ENCODE peak calls at places on chromosomes 2 and 18, in six cellular contexts. G, X, R, F, H and C are unnamed samples. For H3K27me3, the result is how much of the 10 kb centered on the place peaks cover.

GRCh38 chr2:221570321-221571107 is 1.6 kb downstream of the EPHA4 start:
- DNase-seq in X (no peak), R (peak), F (peak), G (peak), H (peak), C (no peak)

GRCh38 chr2:143877056-143877455 is 642.9 kb downstream of the ZEB2 start:
- DNase-seq in X (no peak), G (no peak), F (peak), R (no peak), H (no peak), C (no peak)

GRCh38 chr2:208454861-208455260 is 48.3 kb downstream of the PTH2R start:
- DNase-seq in F (no peak), G (no peak), R (no peak), H (no peak), X (no peak), C (no peak)

GRCh38 chr18:62144338-62144737 is 42.5 kb downstream of the PIGN start:
- DNase-seq in H (no peak), R (no peak), X (no peak), F (no peak), G (no peak), C (no peak)

GRCh38 chr18:8397034-8397433 is 212.2 kb upstream of the RAB12 start:
- DNase-seq in R (no peak), H (no peak), X (no peak), G (no peak), F (no peak), C (no peak)

GRCh38 chr2:141639809-141640208 is 491.0 kb downstream of the LRP1B start:
- DNase-seq in G (no peak), H (no peak), R (no peak), F (no peak), X (no peak), C (no peak)

GRCh38 chr2:3126686-3127278 is 250.8 kb downstream of the EIPR1 start:
- DNase-seq in R (peak), G (no peak), H (no peak), F (no peak), X (no peak), C (no peak)

GRCh38 chr2:99877963-99878362 is 264.4 kb downstream of the AFF3 start:
- DNase-seq in X (no peak), F (no peak), G (no peak), R (no peak), H (no peak), C (no peak)

GRCh38 chr18:36176177-36176584 is 11.1 kb upstream of the MOCOS start:
- DNase-seq in H (no peak), R (no peak), X (no peak), G (no peak), F (no peak), C (no peak)

GRCh38 chr2:113407446-113408099 is 29.9 kb upstream of the ZNG1B start:
- DNase-seq in R (peak), H (peak), G (no peak), X (no peak), F (peak), C (no peak)

GRCh38 chr2:148096012-148096411 is 75.1 kb downstream of the MBD5 start:
- DNase-seq in X (no peak), H (peak), R (peak), G (no peak), F (no peak), C (no peak)

GRCh38 chr2:144015655-144016245 is 504.2 kb downstream of the ZEB2 start:
- DNase-seq in H (peak), X (no peak), F (no peak), G (no peak), R (peak), C (no peak)

GRCh38 chr2:43010428-43011141 is 215.8 kb downstream of the ZFP36L2 start:
- DNase-seq in H (peak), G (no peak), F (no peak), R (no peak), X (no peak), C (no peak)

GRCh38 chr2:214674278-214674677 is 135.2 kb downstream of the BARD1 start:
- DNase-seq in R (no peak), H (no peak), F (no peak), G (no peak), X (no peak), C (no peak)
- H3K4me3 ChIP-seq in R (no peak), H (no peak), F (no peak), G (no peak), X (no peak), C (no peak)

DNA sequence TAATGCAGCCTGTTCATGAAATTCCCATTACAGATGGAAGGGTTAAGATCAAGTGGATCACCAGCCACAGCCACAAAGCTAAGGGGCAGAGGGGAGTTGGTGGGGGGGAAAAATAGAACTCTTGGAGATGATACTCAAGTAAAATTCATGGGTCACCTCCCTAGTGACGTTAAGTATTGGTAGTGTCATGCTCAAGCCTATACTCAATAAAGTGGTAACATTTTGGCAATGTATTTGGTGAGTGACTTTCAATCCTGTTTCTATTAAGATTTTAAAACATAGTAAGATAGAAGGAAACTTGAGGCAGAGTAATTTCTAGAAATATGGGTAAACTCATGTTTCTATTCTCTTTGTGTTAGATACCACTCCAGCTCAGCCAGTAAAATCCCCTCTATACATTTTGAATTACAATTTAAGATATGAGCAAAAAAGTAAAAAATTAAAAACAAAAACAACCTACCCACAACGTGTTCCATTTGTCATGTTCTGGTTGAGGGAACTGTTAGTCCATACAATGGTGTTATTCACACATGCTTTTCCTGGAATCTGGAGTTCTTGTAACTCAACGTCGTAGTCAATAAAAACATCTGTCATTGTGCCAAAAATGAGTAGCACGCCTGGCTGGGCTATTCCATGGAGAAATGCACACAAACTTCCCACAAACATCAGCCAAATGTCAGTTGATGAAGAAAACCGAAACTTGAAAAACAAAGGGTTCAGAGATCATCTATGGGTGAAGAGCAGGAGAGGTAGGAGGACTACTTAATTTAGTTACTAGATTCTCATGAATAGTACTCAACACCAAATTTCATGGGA is 18.1 kb downstream of the ABCB11 start:
- DNase-seq in F (no peak), R (peak), H (no peak), X (no peak), G (no peak), C (no peak)
- H3K27ac ChIP-seq in F (no peak), R (peak), H (no peak), X (no peak), G (no peak), C (no peak)

GRCh38 chr2:15731213-15731888 is 139.7 kb downstream of the DDX1 start:
- DNase-seq in R (no peak), X (no peak), H (no peak), F (no peak), G (no peak), C (no peak)
- H3K27me3 ChIP-seq in R (under half), X (under half), H (under half), F (under half), G (under half), C (under half)

DNA sequence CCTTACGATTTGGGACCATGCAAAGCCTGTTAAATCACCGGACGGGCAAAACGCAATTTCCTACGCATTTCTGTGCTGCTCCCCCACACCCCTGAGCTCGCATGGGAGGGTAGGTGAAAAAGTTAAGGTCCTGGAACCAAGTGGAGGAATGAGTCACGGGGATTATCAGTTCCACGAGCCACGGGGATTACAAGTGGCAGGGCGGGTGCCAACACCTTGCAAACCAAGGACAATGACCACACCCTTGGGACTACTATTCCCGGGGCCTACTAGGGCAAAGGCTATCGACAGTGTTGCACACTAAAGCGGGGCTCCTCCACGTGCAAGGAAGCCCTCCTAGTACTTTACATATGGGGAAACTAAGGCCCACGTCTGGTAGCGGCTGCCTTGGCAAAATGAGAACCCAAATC is 447 bp downstream of the RETSAT start:
- DNase-seq in X (peak), H (peak), G (no peak), R (peak), F (no peak), C (no peak)
- H3K4me3 ChIP-seq in X (peak), H (peak), G (peak), R (peak), F (peak), C (peak)

GRCh38 chr2:105812180-105813044 is 67.7 kb downstream of the NCK2 start:
- DNase-seq in H (peak), G (no peak), F (no peak), X (no peak), R (peak), C (no peak)
- H3K27ac ChIP-seq in H (no peak), G (no peak), F (no peak), X (peak), R (peak), C (peak)

DNA sequence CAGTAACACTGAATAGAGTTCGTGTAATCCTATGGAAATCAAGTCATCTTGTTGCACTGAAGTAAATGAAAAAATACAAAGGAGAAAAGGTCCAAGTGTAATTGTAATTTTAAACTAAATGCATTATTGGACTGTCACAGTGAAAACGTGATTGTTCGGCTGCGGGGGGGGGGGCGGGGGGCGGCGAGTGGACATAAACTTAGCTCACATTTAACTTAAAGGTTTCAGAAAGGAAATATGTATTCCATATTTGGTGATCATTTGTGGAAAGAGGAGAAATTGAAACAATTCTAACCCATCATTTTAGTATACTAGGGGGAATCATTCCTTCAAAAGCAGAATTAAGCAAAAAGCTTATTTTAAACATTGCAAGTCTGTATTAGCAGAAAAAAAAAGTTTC is 144.6 kb downstream of the MEIS1 start:
- DNase-seq in R (no peak), G (no peak), F (no peak), X (no peak), H (no peak), C (no peak)
- H3K27me3 ChIP-seq in R (under half), G (under half), F (half or more), X (under half), H (under half), C (under half)

GRCh38 chr2:203549406-203549805 is 14.3 kb upstream of the RAPH1 start:
- DNase-seq in G (no peak), H (peak), R (no peak), F (no peak), X (no peak), C (no peak)

GRCh38 chr2:203544402-203544801 is 9.3 kb upstream of the RAPH1 start:
- DNase-seq in R (no peak), X (no peak), H (no peak), G (no peak), F (no peak), C (no peak)

GRCh38 chr2:203548887-203549286 is 13.8 kb upstream of the RAPH1 start:
- DNase-seq in G (no peak), F (peak), H (no peak), X (no peak), R (no peak), C (no peak)

GRCh38 chr2:203547356-203547755 is 12.3 kb upstream of the RAPH1 start:
- DNase-seq in X (no peak), H (no peak), F (no peak), R (no peak), G (no peak), C (no peak)

DNA sequence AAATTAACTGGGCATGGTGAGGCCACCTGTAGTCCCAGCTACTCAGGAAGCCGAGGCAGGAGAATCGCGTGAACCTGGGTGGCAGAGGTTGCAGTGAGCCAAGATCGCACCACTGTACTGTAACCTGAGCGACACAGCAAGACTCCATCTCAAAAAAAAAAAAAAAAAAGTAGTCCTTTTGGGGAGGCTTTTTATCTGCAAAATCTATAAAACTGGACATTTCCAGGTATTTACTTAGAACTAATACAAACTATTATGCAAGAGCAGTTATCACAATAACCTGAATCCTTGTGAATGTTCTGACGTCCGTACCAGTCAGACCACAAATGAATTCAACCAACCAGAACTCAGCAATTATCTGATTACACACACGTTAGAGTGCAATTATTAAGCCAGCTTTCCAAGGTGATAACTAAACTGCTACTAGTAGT is 8.8 kb upstream of the RAPH1 start:
- DNase-seq in R (no peak), F (no peak), X (no peak), G (no peak), H (no peak), C (no peak)
- H3K4me3 ChIP-seq in R (no peak), F (no peak), X (no peak), G (no peak), H (no peak), C (no peak)

GRCh38 chr2:61452392-61452791 is 18.5 kb downstream of the USP34 start:
- DNase-seq in F (no peak), H (no peak), X (no peak), R (no peak), G (no peak), C (no peak)

GRCh38 chr2:61454383-61454782 is 16.5 kb downstream of the USP34 start:
- DNase-seq in F (no peak), H (no peak), X (no peak), R (no peak), G (no peak), C (no peak)

GRCh38 chr2:61460168-61460567 is 10.7 kb downstream of the USP34 start:
- DNase-seq in H (peak), G (no peak), F (no peak), R (peak), X (no peak), C (no peak)

GRCh38 chr2:61456070-61456745 is 14.7 kb downstream of the USP34 start:
- DNase-seq in G (no peak), F (no peak), H (no peak), R (no peak), X (no peak), C (no peak)

DNA sequence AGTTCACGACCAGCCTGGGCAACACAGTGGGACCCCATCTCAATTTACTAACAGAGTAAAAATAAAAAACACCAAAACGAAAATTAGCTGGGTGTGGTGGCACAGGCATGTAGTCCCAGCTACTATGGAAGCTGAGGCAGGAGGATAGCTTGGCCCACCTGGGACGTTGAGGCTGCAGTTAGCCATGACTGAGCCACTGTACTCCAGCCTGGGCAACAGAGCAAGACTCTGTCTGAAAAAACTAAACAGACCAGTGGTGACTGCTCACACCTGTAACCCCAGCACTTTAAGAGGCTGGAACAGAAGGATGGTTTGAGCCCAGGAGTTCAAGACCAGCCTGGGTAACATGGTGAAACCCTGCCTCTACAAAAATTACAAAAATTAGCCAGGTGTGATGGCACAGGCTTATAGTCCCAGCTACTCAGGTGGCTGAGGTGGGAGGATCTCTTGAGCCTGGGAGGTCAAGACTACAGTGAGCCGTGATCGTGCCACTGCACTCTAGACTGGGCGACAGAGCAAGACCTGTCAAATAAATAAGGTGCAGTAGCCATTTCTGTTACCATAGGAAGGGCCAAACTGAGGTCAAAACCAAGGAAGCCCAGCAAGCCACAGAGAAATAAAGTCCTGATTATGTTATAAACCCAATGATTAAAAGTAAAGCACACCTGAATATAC is 14.0 kb downstream of the USP34 start:
- DNase-seq in X (no peak), H (no peak), R (no peak), F (no peak), G (no peak), C (no peak)
- H3K27ac ChIP-seq in X (no peak), H (no peak), R (peak), F (peak), G (no peak), C (no peak)